ENCODE peak calls at places on chromosome 11, in four cellular contexts. U is K562, J is IMR-90, B is GM12878. Y is an unnamed sample.

GRCh38 chr11:86143429-86144030 is 74.6 kb upstream of the PICALM start:
- DNase-seq in U (peak), J (no peak), B (no peak), Y (no peak)

GRCh38 chr11:128421577-128421976 is 165.8 kb downstream of the ETS1 start:
- DNase-seq in U (no peak), J (peak), B (no peak), Y (no peak)

GRCh38 chr11:113710989-113711388 is 4.9 kb upstream of the TMPRSS5 start:
- DNase-seq in U (no peak), J (no peak), B (no peak), Y (no peak)

GRCh38 chr11:19382131-19382611 is 141.4 kb upstream of the E2F8 start:
- DNase-seq in U (no peak), J (no peak), B (no peak), Y (no peak)

GRCh38 chr11:23473782-23474181 is 613.5 kb upstream of the CCDC179 start:
- DNase-seq in U (no peak), J (no peak), B (no peak), Y (no peak)

GRCh38 chr11:106305458-106305857 is 228.0 kb downstream of the AASDHPPT start:
- DNase-seq in U (no peak), J (no peak), B (no peak), Y (no peak)

GRCh38 chr11:93541884-93542752 is 1.1 kb downstream of the SMCO4 start:
- DNase-seq in U (peak), J (peak), B (no peak), Y (peak)

GRCh38 chr11:118048472-118049370 is 28.2 kb upstream of the TMPRSS4 start:
- DNase-seq in U (no peak), J (no peak), B (no peak), Y (no peak)

GRCh38 chr11:131760191-131760951 is 390.0 kb downstream of the NTM start:
- DNase-seq in U (no peak), J (peak), B (no peak), Y (no peak)

GRCh38 chr11:67662142-67662805 is 11.7 kb upstream of the ACY3 start:
- DNase-seq in U (no peak), J (no peak), B (no peak), Y (no peak)

GRCh38 chr11:109015283-109015682 is 350.4 kb downstream of the DDX10 start:
- DNase-seq in U (no peak), J (peak), B (no peak), Y (no peak)

GRCh38 chr11:119318240-119319135 is 1.6 kb upstream of the MCAM start:
- DNase-seq in U (peak), J (peak), B (peak), Y (no peak)

GRCh38 chr11:7512525-7513209 is 1.1 kb upstream of the PPFIBP2 start:
- DNase-seq in U (no peak), J (no peak), B (no peak), Y (no peak)

GRCh38 chr11:85771568-85771967 is 39.4 kb downstream of the SYTL2 start:
- DNase-seq in U (no peak), J (no peak), B (no peak), Y (no peak)

GRCh38 chr11:28566643-28567042 is 458.5 kb downstream of the METTL15 start:
- DNase-seq in U (peak), J (peak), B (no peak), Y (peak)

GRCh38 chr11:9759519-9760179 is 95.8 kb downstream of the SWAP70 start:
- DNase-seq in U (peak), J (peak), B (peak), Y (no peak)

GRCh38 chr11:9758676-9759518 is 95.0 kb downstream of the SWAP70 start:
- DNase-seq in U (peak), J (peak), B (no peak), Y (no peak)

GRCh38 chr11:9761441-9761945 is 97.6 kb downstream of the SWAP70 start:
- DNase-seq in U (no peak), J (no peak), B (no peak), Y (no peak)

GRCh38 chr11:9757809-9758675 is 94.2 kb downstream of the SWAP70 start:
- DNase-seq in U (peak), J (peak), B (no peak), Y (no peak)

GRCh38 chr11:9760180-9760550 is 96.3 kb downstream of the SWAP70 start:
- DNase-seq in U (no peak), J (peak), B (no peak), Y (no peak)
- TF ChIP-seq CHD1 in U (no peak), J (no peak), B (no peak), Y (no peak)

DNA sequence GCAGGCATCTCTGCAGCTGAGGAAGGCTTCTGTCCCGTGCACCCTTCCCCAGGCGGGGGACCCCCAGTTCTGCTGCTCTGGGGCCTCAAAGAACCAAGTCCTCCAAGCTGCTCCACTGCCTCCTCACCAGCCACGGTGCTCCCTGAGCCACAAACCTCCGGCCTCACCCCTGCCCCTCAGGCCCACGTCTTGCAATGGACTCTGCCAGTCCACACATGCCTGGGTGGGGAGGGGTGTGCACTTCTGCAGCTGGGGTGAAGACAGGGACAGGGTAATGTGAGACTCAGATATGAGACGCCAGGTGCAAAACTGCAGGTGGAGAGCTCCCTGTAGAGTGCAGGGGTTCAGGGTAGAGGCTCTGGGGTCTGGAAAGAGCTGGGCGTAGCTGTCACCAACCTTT is 3.2 kb upstream of the PTDSS2 start:
- DNase-seq in U (no peak), J (no peak), B (no peak), Y (no peak)
- H3K9ac ChIP-seq in U (peak), J (no peak), B (no peak), Y (no peak)

DNA sequence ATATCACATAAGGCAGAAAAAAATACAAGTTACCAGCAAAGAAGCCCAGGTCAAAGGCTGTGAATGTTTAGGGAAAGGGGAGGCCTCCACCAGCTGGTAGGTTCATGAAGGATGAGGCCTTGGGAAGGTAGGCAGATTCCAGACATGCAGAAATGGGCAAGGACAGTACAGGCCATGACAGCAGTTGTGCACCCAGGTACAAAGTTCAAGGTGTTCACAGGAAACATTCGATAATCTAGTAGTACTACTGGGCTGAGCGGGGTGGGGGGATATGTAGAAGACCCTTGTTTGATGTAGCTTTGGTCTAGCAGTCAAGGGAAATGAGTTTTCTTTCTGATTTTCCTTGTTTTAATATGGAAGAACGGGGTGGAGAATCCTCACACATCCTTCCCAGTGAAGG is 152.8 kb upstream of the RASSF10 start:
- DNase-seq in U (no peak), J (no peak), B (no peak), Y (no peak)
- TF ChIP-seq CHD1 in U (no peak), J (no peak), B (no peak), Y (no peak)

DNA sequence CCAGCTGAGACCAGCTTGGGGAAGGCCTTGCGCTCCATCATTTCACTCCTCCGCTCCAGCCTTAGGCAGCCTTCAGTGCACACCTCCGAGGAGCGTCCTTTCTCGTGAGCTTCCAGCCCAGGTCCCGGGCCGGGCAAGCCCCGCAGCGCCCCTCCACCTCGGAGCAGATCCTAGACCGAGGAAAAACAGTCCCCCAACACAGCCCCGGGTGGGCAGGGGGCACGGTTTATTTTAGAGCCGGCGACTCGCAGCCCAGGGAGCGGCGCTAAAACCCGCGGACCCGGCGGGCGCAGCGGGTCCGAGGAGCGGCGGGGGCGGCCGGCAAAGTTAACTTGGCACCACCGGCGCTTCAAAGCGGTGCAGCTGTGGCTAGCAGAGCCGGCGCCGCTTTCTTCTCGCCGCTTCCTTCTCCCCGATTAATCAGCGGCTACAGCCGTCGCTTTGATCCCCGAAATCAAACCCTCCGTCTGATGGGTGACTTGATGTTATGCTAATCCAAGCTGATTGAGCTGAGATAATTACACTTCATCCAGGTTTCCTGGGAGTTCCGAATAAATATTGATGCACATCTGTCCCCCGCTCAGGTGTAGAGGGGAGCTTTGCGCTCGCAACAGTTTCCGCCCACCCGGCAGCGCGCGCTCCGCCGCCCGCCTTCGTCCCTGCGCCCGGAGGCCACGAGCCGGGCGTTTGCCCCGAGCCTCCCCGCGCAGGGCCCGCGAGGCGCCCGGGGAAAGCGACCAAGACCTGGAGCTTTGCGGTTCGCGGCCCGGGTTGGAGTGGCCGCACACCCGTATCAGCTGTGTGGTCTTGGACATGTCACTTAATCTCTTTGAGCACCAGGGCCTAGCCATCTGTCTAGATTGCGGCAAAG is 192.7 kb downstream of the BUD13 start:
- DNase-seq in U (no peak), J (no peak), B (no peak), Y (no peak)
- H3K9ac ChIP-seq in U (no peak), J (no peak), B (no peak), Y (no peak)

GRCh38 chr11:124174001-124174400 is 9.1 kb upstream of the OR10D3 start:
- DNase-seq in U (peak), J (peak), B (no peak), Y (no peak)
- TF ChIP-seq CHD1 in U (no peak), J (no peak), B (no peak), Y (no peak)